ENCODE peak calls at places on chromosomes 4 and X, in eight cellular contexts. One of them, this sample, is unnamed.
A peak's percentile ranks its signal among the peaks of the same experiment; 100 is the strongest.

GRCh38 chr4:114386637-114387233 is 211.9 kb upstream of the UGT8 start:
- DNase-seq in thoracic aorta: no peak
- DNase-seq in CD4-positive, CD25-positive, alpha-beta regulatory T cell: no peak
- DNase-seq in ascending aorta: no peak
- DNase-seq in mammary epithelial cell: no peak
- DNase-seq in CD8-positive, alpha-beta T cell: no peak
- DNase-seq in IMR-90: peak; percentile 60
- DNase-seq in aorta: no peak
- DNase-seq in this sample: no peak

GRCh38 chr4:176601156-176601555 is 191.6 kb downstream of the VEGFC start:
- DNase-seq in thoracic aorta: no peak
- DNase-seq in CD4-positive, CD25-positive, alpha-beta regulatory T cell: no peak
- DNase-seq in ascending aorta: no peak
- DNase-seq in mammary epithelial cell: no peak
- DNase-seq in CD8-positive, alpha-beta T cell: no peak
- DNase-seq in IMR-90: no peak
- DNase-seq in aorta: no peak
- DNase-seq in this sample: peak; percentile 46

GRCh38 chrX:41236629-41237028 is 97.3 kb upstream of the DDX3X start:
- DNase-seq in thoracic aorta: no peak
- DNase-seq in CD4-positive, CD25-positive, alpha-beta regulatory T cell: no peak
- DNase-seq in ascending aorta: no peak
- DNase-seq in mammary epithelial cell: no peak
- DNase-seq in CD8-positive, alpha-beta T cell: no peak
- DNase-seq in IMR-90: no peak
- DNase-seq in aorta: no peak
- DNase-seq in this sample: no peak

GRCh38 chrX:10190367-10190766 is 33.6 kb downstream of the CLCN4 start:
- DNase-seq in thoracic aorta: no peak
- DNase-seq in CD4-positive, CD25-positive, alpha-beta regulatory T cell: no peak
- DNase-seq in ascending aorta: no peak
- DNase-seq in mammary epithelial cell: peak; percentile 37
- DNase-seq in CD8-positive, alpha-beta T cell: no peak
- DNase-seq in IMR-90: peak; percentile 83
- DNase-seq in aorta: no peak
- DNase-seq in this sample: peak; percentile 47

GRCh38 chr4:76767983-76768382 is 130.0 kb downstream of the SOWAHB start:
- DNase-seq in thoracic aorta: no peak
- DNase-seq in CD4-positive, CD25-positive, alpha-beta regulatory T cell: no peak
- DNase-seq in ascending aorta: no peak
- DNase-seq in mammary epithelial cell: no peak
- DNase-seq in CD8-positive, alpha-beta T cell: no peak
- DNase-seq in IMR-90: peak; percentile 70
- DNase-seq in aorta: no peak
- DNase-seq in this sample: peak; percentile 81

GRCh38 chr4:53465291-53465690 is 87.8 kb downstream of the FIP1L1 start:
- DNase-seq in thoracic aorta: no peak
- DNase-seq in CD4-positive, CD25-positive, alpha-beta regulatory T cell: no peak
- DNase-seq in ascending aorta: no peak
- DNase-seq in mammary epithelial cell: no peak
- DNase-seq in CD8-positive, alpha-beta T cell: no peak
- DNase-seq in IMR-90: peak; percentile 31
- DNase-seq in aorta: no peak
- DNase-seq in this sample: no peak

GRCh38 chr4:179595671-179596410 is 2153.6 kb upstream of the AGA start:
- DNase-seq in thoracic aorta: no peak
- DNase-seq in CD4-positive, CD25-positive, alpha-beta regulatory T cell: no peak
- DNase-seq in ascending aorta: no peak
- DNase-seq in mammary epithelial cell: no peak
- DNase-seq in CD8-positive, alpha-beta T cell: no peak
- DNase-seq in IMR-90: peak; percentile 95
- DNase-seq in aorta: no peak
- DNase-seq in this sample: no peak

GRCh38 chr4:48653217-48654014 is 126.7 kb downstream of the FRYL start:
- DNase-seq in thoracic aorta: no peak
- DNase-seq in CD4-positive, CD25-positive, alpha-beta regulatory T cell: no peak
- DNase-seq in ascending aorta: no peak
- DNase-seq in mammary epithelial cell: no peak
- DNase-seq in CD8-positive, alpha-beta T cell: no peak
- DNase-seq in IMR-90: peak; percentile 79
- DNase-seq in aorta: peak; percentile 71
- DNase-seq in this sample: no peak

GRCh38 chrX:115038406-115038805 is 21.0 kb upstream of the IL13RA2 start:
- DNase-seq in thoracic aorta: no peak
- DNase-seq in CD4-positive, CD25-positive, alpha-beta regulatory T cell: no peak
- DNase-seq in ascending aorta: no peak
- DNase-seq in mammary epithelial cell: no peak
- DNase-seq in CD8-positive, alpha-beta T cell: no peak
- DNase-seq in IMR-90: peak; percentile 25
- DNase-seq in aorta: no peak
- DNase-seq in this sample: no peak

GRCh38 chrX:104324461-104324860 is 69.7 kb upstream of the ESX1 start:
- DNase-seq in thoracic aorta: no peak
- DNase-seq in CD4-positive, CD25-positive, alpha-beta regulatory T cell: no peak
- DNase-seq in ascending aorta: no peak
- DNase-seq in mammary epithelial cell: no peak
- DNase-seq in CD8-positive, alpha-beta T cell: no peak
- DNase-seq in IMR-90: no peak
- DNase-seq in aorta: no peak
- DNase-seq in this sample: peak; percentile 43

GRCh38 chr4:172543249-172543648 is 625.4 kb upstream of the GALNT7 start:
- DNase-seq in thoracic aorta: no peak
- DNase-seq in CD4-positive, CD25-positive, alpha-beta regulatory T cell: no peak
- DNase-seq in ascending aorta: no peak
- DNase-seq in mammary epithelial cell: no peak
- DNase-seq in CD8-positive, alpha-beta T cell: no peak
- DNase-seq in IMR-90: no peak
- DNase-seq in aorta: no peak
- DNase-seq in this sample: no peak

GRCh38 chr4:140903522-140903928 is 147.3 kb upstream of the TBC1D9 start:
- DNase-seq in thoracic aorta: no peak
- DNase-seq in CD4-positive, CD25-positive, alpha-beta regulatory T cell: no peak
- DNase-seq in ascending aorta: no peak
- DNase-seq in mammary epithelial cell: no peak
- DNase-seq in CD8-positive, alpha-beta T cell: no peak
- DNase-seq in IMR-90: no peak
- DNase-seq in aorta: no peak
- DNase-seq in this sample: no peak

GRCh38 chr4:85078016-85078415 is 111.5 kb upstream of the WDFY3 start:
- DNase-seq in thoracic aorta: no peak
- DNase-seq in CD4-positive, CD25-positive, alpha-beta regulatory T cell: no peak
- DNase-seq in ascending aorta: no peak
- DNase-seq in mammary epithelial cell: no peak
- DNase-seq in CD8-positive, alpha-beta T cell: no peak
- DNase-seq in IMR-90: no peak
- DNase-seq in aorta: no peak
- DNase-seq in this sample: no peak

GRCh38 chr4:73599182-73599581 is 21.1 kb downstream of the RASSF6 start:
- DNase-seq in thoracic aorta: no peak
- DNase-seq in CD4-positive, CD25-positive, alpha-beta regulatory T cell: no peak
- DNase-seq in ascending aorta: no peak
- DNase-seq in mammary epithelial cell: peak; percentile 96
- DNase-seq in CD8-positive, alpha-beta T cell: no peak
- DNase-seq in IMR-90: peak; percentile 73
- DNase-seq in aorta: no peak
- DNase-seq in this sample: peak; percentile 35

GRCh38 chr4:156558365-156559025 is 413.1 kb downstream of the PDGFC start:
- DNase-seq in thoracic aorta: peak; percentile 4
- DNase-seq in CD4-positive, CD25-positive, alpha-beta regulatory T cell: no peak
- DNase-seq in ascending aorta: no peak
- DNase-seq in mammary epithelial cell: no peak
- DNase-seq in CD8-positive, alpha-beta T cell: no peak
- DNase-seq in IMR-90: peak; percentile 35
- DNase-seq in aorta: peak; percentile 54
- DNase-seq in this sample: no peak

GRCh38 chrX:112058255-112058654 is 24.3 kb downstream of the TRPC5 start:
- DNase-seq in thoracic aorta: no peak
- DNase-seq in CD4-positive, CD25-positive, alpha-beta regulatory T cell: no peak
- DNase-seq in ascending aorta: no peak
- DNase-seq in mammary epithelial cell: no peak
- DNase-seq in CD8-positive, alpha-beta T cell: no peak
- DNase-seq in IMR-90: peak; percentile 81
- DNase-seq in aorta: no peak
- DNase-seq in this sample: no peak

GRCh38 chrX:112053169-112053568 is 29.4 kb downstream of the TRPC5 start:
- DNase-seq in thoracic aorta: no peak
- DNase-seq in CD4-positive, CD25-positive, alpha-beta regulatory T cell: no peak
- DNase-seq in ascending aorta: no peak
- DNase-seq in mammary epithelial cell: no peak
- DNase-seq in CD8-positive, alpha-beta T cell: no peak
- DNase-seq in IMR-90: no peak
- DNase-seq in aorta: no peak
- DNase-seq in this sample: no peak

GRCh38 chrX:112058766-112059165 is 23.8 kb downstream of the TRPC5 start:
- DNase-seq in thoracic aorta: no peak
- DNase-seq in CD4-positive, CD25-positive, alpha-beta regulatory T cell: no peak
- DNase-seq in ascending aorta: no peak
- DNase-seq in mammary epithelial cell: no peak
- DNase-seq in CD8-positive, alpha-beta T cell: no peak
- DNase-seq in IMR-90: no peak
- DNase-seq in aorta: no peak
- DNase-seq in this sample: no peak

GRCh38 chrX:112051546-112051945 is 31.0 kb downstream of the TRPC5 start:
- DNase-seq in thoracic aorta: no peak
- DNase-seq in CD4-positive, CD25-positive, alpha-beta regulatory T cell: no peak
- DNase-seq in ascending aorta: no peak
- DNase-seq in mammary epithelial cell: no peak
- DNase-seq in CD8-positive, alpha-beta T cell: no peak
- DNase-seq in IMR-90: no peak
- DNase-seq in aorta: no peak
- DNase-seq in this sample: no peak

DNA sequence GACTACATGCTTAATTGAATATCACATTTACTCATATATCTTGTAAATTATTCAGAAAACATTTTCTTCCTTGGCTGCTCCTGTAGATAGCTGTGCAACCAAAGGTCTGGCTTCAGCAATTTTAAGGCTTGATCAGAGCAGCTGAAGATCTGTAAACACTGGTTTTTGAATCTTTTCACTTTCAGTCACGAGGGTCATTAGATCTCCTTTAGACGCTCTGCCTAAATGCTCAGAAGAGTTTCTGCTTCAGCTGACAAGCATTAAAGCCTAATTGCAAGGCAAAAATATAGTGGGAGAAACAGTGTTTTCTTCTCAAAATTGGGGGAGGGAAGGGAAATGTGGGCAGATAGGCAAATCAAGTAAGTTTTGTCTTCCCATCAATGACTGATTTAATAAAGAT is 25.7 kb downstream of the TRPC5 start:
- DNase-seq in thoracic aorta: no peak
- DNase-seq in CD4-positive, CD25-positive, alpha-beta regulatory T cell: no peak
- DNase-seq in ascending aorta: no peak
- DNase-seq in mammary epithelial cell: no peak
- DNase-seq in CD8-positive, alpha-beta T cell: no peak
- DNase-seq in IMR-90: no peak
- DNase-seq in aorta: no peak
- DNase-seq in this sample: no peak
- H3K4me1 ChIP-seq in thoracic aorta: no peaks in the 10 kb centered on the region
- H3K4me1 ChIP-seq in CD4-positive, CD25-positive, alpha-beta regulatory T cell: no peaks in the 10 kb centered on the region
- H3K4me1 ChIP-seq in ascending aorta: no peaks in the 10 kb centered on the region
- H3K4me1 ChIP-seq in mammary epithelial cell: no peaks in the 10 kb centered on the region
- H3K4me1 ChIP-seq in CD8-positive, alpha-beta T cell: no peaks in the 10 kb centered on the region
- H3K4me1 ChIP-seq in IMR-90: peaks cover 3% of the 10 kb centered on the region
- H3K4me1 ChIP-seq in aorta: no peaks in the 10 kb centered on the region
- H3K4me1 ChIP-seq in this sample: no peaks in the 10 kb centered on the region

GRCh38 chrX:72100824-72101351 is 30.8 kb downstream of the RTL5 start:
- DNase-seq in thoracic aorta: no peak
- DNase-seq in CD4-positive, CD25-positive, alpha-beta regulatory T cell: peak; percentile 46
- DNase-seq in ascending aorta: no peak
- DNase-seq in mammary epithelial cell: no peak
- DNase-seq in CD8-positive, alpha-beta T cell: peak; percentile 79
- DNase-seq in IMR-90: no peak
- DNase-seq in aorta: peak; percentile 58
- DNase-seq in this sample: no peak
- H3K4me1 ChIP-seq in thoracic aorta: no peaks in the 10 kb centered on the region
- H3K4me1 ChIP-seq in CD4-positive, CD25-positive, alpha-beta regulatory T cell: peaks cover 33% of the 10 kb centered on the region
- H3K4me1 ChIP-seq in ascending aorta: no peaks in the 10 kb centered on the region
- H3K4me1 ChIP-seq in mammary epithelial cell: no peaks in the 10 kb centered on the region
- H3K4me1 ChIP-seq in CD8-positive, alpha-beta T cell: peaks cover 40% of the 10 kb centered on the region
- H3K4me1 ChIP-seq in IMR-90: no peaks in the 10 kb centered on the region
- H3K4me1 ChIP-seq in aorta: no peaks in the 10 kb centered on the region
- H3K4me1 ChIP-seq in this sample: no peaks in the 10 kb centered on the region

GRCh38 chr4:3307060-3307459 is 14.2 kb downstream of the RGS12 start:
- DNase-seq in thoracic aorta: no peak
- DNase-seq in CD4-positive, CD25-positive, alpha-beta regulatory T cell: no peak
- DNase-seq in ascending aorta: no peak
- DNase-seq in mammary epithelial cell: no peak
- DNase-seq in CD8-positive, alpha-beta T cell: no peak
- DNase-seq in IMR-90: no peak
- DNase-seq in aorta: peak; percentile 32
- DNase-seq in this sample: no peak
- H3K4me1 ChIP-seq in thoracic aorta: no peaks in the 10 kb centered on the region
- H3K4me1 ChIP-seq in CD4-positive, CD25-positive, alpha-beta regulatory T cell: peaks cover 41% of the 10 kb centered on the region
- H3K4me1 ChIP-seq in ascending aorta: no peaks in the 10 kb centered on the region
- H3K4me1 ChIP-seq in mammary epithelial cell: peaks cover 12% of the 10 kb centered on the region
- H3K4me1 ChIP-seq in CD8-positive, alpha-beta T cell: peaks cover 37% of the 10 kb centered on the region
- H3K4me1 ChIP-seq in IMR-90: peaks cover 21% of the 10 kb centered on the region
- H3K4me1 ChIP-seq in aorta: no peaks in the 10 kb centered on the region
- H3K4me1 ChIP-seq in this sample: peaks cover 35% of the 10 kb centered on the region

DNA sequence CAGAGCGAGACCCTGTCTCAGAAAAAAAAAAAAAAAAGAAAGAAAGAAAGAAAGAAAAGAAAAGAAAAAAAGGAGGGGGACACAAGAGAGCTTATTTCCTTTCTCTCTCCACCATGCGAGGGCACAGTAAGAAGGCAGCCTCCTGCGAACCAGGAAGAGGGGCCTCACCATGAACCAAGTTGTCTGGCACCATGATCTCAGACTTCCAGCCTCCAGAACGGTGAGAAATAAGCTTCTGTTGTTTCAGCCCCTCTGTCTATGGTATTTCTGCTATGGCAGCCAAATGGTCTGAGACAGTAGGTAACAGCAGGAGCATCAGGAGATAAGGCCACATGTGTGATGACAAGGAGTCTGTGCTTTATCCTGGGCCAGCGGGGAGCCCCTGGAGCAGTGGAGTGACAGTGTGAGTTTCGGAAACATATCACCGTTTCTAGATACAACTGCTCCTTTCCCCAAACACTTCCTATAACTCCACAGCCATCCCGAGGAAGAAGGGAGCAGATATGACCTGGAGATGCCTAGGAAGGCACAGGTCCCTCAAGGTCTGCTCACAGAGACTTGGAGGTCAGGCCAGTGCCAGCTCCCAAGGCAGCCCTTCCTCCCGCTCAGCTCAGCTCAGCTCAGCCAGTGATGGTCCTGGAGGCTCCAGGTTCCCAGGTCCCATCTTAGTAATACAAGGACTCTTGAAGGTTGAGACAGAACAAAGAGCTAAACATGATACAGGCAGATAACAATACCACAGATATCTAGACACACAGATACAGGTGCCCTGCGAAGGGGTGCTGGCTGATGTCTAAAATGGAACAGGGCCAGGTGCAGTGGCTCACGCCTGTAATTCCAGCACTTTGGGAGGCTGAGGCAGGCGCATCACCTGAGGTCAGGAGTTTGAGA is 17.7 kb downstream of the JAKMIP1 start:
- DNase-seq in thoracic aorta: no peak
- DNase-seq in CD4-positive, CD25-positive, alpha-beta regulatory T cell: no peak
- DNase-seq in ascending aorta: no peak
- DNase-seq in mammary epithelial cell: no peak
- DNase-seq in CD8-positive, alpha-beta T cell: peak; percentile 23
- DNase-seq in IMR-90: no peak
- DNase-seq in aorta: no peak
- DNase-seq in this sample: no peak
- H3K4me1 ChIP-seq in thoracic aorta: no peaks in the 10 kb centered on the region
- H3K4me1 ChIP-seq in CD4-positive, CD25-positive, alpha-beta regulatory T cell: peaks cover 93% of the 10 kb centered on the region
- H3K4me1 ChIP-seq in ascending aorta: no peaks in the 10 kb centered on the region
- H3K4me1 ChIP-seq in mammary epithelial cell: no peaks in the 10 kb centered on the region
- H3K4me1 ChIP-seq in CD8-positive, alpha-beta T cell: peaks cover 57% of the 10 kb centered on the region
- H3K4me1 ChIP-seq in IMR-90: no peaks in the 10 kb centered on the region
- H3K4me1 ChIP-seq in aorta: no peaks in the 10 kb centered on the region
- H3K4me1 ChIP-seq in this sample: no peaks in the 10 kb centered on the region

GRCh38 chr4:124464836-124465235 is 247.7 kb downstream of the ANKRD50 start:
- DNase-seq in thoracic aorta: no peak
- DNase-seq in CD4-positive, CD25-positive, alpha-beta regulatory T cell: no peak
- DNase-seq in ascending aorta: no peak
- DNase-seq in mammary epithelial cell: no peak
- DNase-seq in CD8-positive, alpha-beta T cell: no peak
- DNase-seq in IMR-90: no peak
- DNase-seq in aorta: no peak
- DNase-seq in this sample: no peak
- H3K4me1 ChIP-seq in thoracic aorta: no peaks in the 10 kb centered on the region
- H3K4me1 ChIP-seq in CD4-positive, CD25-positive, alpha-beta regulatory T cell: no peaks in the 10 kb centered on the region
- H3K4me1 ChIP-seq in ascending aorta: no peaks in the 10 kb centered on the region
- H3K4me1 ChIP-seq in mammary epithelial cell: no peaks in the 10 kb centered on the region
- H3K4me1 ChIP-seq in CD8-positive, alpha-beta T cell: no peaks in the 10 kb centered on the region
- H3K4me1 ChIP-seq in IMR-90: no peaks in the 10 kb centered on the region
- H3K4me1 ChIP-seq in aorta: no peaks in the 10 kb centered on the region
- H3K4me1 ChIP-seq in this sample: no peaks in the 10 kb centered on the region